ENCODE peak calls at places on chromosomes 7 and 10, in seven cellular contexts. F is frontal cortex; S is NCI-H774; B is IMR-90; E is T-helper 17 cell; C is brain microvascular endothelial cell; D is stimulated activated CD4-positive, alpha-beta T cell treated with anti-CD3 and anti-CD28 coated beads, Interleukin-4, amount 100 ng/mL, for 24 hours. K is an unnamed sample.

GRCh38 chr10:73060738-73061635 is 35.7 kb downstream of the P4HA1 start:
- DNase-seq in F (peak), E (no peak), B (peak), C (no peak), D (no peak), S (peak), K (peak)

GRCh38 chr7:4166807-4167206 is 515.3 kb upstream of the FOXK1 start:
- DNase-seq in C (no peak), E (no peak), D (no peak), B (no peak), F (no peak), S (no peak), K (no peak)

GRCh38 chr7:70271617-70272081 is 673.4 kb downstream of the AUTS2 start:
- DNase-seq in D (no peak), F (no peak), S (peak), B (no peak), E (no peak), C (no peak), K (no peak)

GRCh38 chr10:72340510-72340895 is 14.2 kb downstream of the DNAJB12 start:
- DNase-seq in C (peak), D (peak), F (no peak), B (no peak), E (peak), S (no peak), K (peak)

GRCh38 chr10:102358717-102359382 is 36.7 kb upstream of the NFKB2 start:
- DNase-seq in F (no peak), D (no peak), S (no peak), E (no peak), C (no peak), B (peak), K (no peak)

GRCh38 chr10:86261933-86262665 is 104.5 kb downstream of the GRID1 start:
- DNase-seq in E (no peak), D (no peak), B (no peak), F (no peak), C (no peak), S (no peak), K (no peak)

GRCh38 chr7:48360574-48360973 is 189.3 kb downstream of the ABCA13 start:
- DNase-seq in B (peak), F (no peak), C (peak), E (no peak), S (no peak), D (no peak), K (no peak)

GRCh38 chr7:66140924-66141323 is 26.3 kb downstream of the CRCP start:
- DNase-seq in E (no peak), D (no peak), S (no peak), C (peak), B (peak), F (peak), K (peak)

GRCh38 chr10:124225029-124225467 is 131.7 kb upstream of the CHST15 start:
- DNase-seq in C (no peak), F (no peak), D (no peak), B (no peak), E (no peak), S (no peak), K (no peak)

GRCh38 chr7:141754939-141755338 is 9.0 kb upstream of the TAS2R3 start:
- DNase-seq in S (no peak), B (no peak), C (no peak), F (no peak), E (no peak), D (no peak), K (no peak)

GRCh38 chr7:157396316-157397035 is 59.7 kb downstream of the DNAJB6 start:
- DNase-seq in S (no peak), C (no peak), F (no peak), E (no peak), B (no peak), D (no peak), K (no peak)

GRCh38 chr7:110043514-110043913 is 1047.4 kb upstream of the LRRN3 start:
- DNase-seq in D (no peak), C (peak), F (no peak), S (no peak), E (no peak), B (peak), K (no peak)

GRCh38 chr10:45673074-45673628 is 579 bp upstream of the ZFAND4 start:
- DNase-seq in F (no peak), D (no peak), B (no peak), S (peak), C (no peak), E (no peak), K (no peak)

K was measured in cerebellar nuclear complex.